ENCODE peak calls at places on chromosomes 3 and 15, in eight cellular contexts. N, Q, U, J, S, E, X and L are unnamed samples.

GRCh38 chr3:126758019-126758418 is 54.0 kb downstream of the CHCHD6 start:
- DNase-seq in N (no peak), Q (no peak), U (no peak), J (no peak), S (no peak), E (no peak), X (no peak), L (no peak)

GRCh38 chr3:153291052-153291689 is 129.1 kb downstream of the RAP2B start:
- DNase-seq in N (no peak), Q (no peak), U (no peak), J (peak), S (no peak), E (no peak), X (no peak), L (peak)

GRCh38 chr3:186782542-186783069 is 771 bp upstream of the EIF4A2 start:
- DNase-seq in N (no peak), Q (no peak), U (no peak), J (no peak), S (no peak), E (no peak), X (no peak), L (no peak)

GRCh38 chr3:59908700-59909099 is 858.9 kb upstream of the CFAP20DC start:
- DNase-seq in N (no peak), Q (no peak), U (no peak), J (no peak), S (no peak), E (no peak), X (no peak), L (no peak)

GRCh38 chr3:39178553-39178952 is 13.8 kb downstream of the XIRP1 start:
- DNase-seq in N (no peak), Q (no peak), U (no peak), J (no peak), S (no peak), E (no peak), X (no peak), L (no peak)

GRCh38 chr3:178513539-178514410 is 22.5 kb upstream of the KCNMB2 start:
- DNase-seq in N (no peak), Q (no peak), U (no peak), J (no peak), S (no peak), E (no peak), X (no peak), L (peak)

GRCh38 chr3:160941885-160942494 is 163.2 kb downstream of the B3GALNT1 start:
- DNase-seq in N (no peak), Q (peak), U (peak), J (peak), S (peak), E (peak), X (peak), L (peak)

GRCh38 chr3:71104090-71104489 is 479.4 kb downstream of the FOXP1 start:
- DNase-seq in N (no peak), Q (no peak), U (peak), J (no peak), S (no peak), E (no peak), X (no peak), L (no peak)

GRCh38 chr15:39403674-39404117 is 177.2 kb upstream of the THBS1 start:
- DNase-seq in N (no peak), Q (no peak), U (peak), J (no peak), S (no peak), E (no peak), X (no peak), L (no peak)

GRCh38 chr3:181276358-181276896 is 286.9 kb upstream of the DNAJC19 start:
- DNase-seq in N (no peak), Q (no peak), U (no peak), J (no peak), S (no peak), E (no peak), X (no peak), L (no peak)

GRCh38 chr15:67915374-67916050 is 75.7 kb upstream of the RNU6-1 start:
- DNase-seq in N (peak), Q (peak), U (no peak), J (peak), S (peak), E (peak), X (peak), L (no peak)

GRCh38 chr3:194475138-194475932 is 11.5 kb downstream of the ATP13A3 start:
- DNase-seq in N (no peak), Q (no peak), U (no peak), J (no peak), S (no peak), E (no peak), X (no peak), L (no peak)

GRCh38 chr3:52777127-52777958 is at the start of gene ITIH1:
- DNase-seq in N (no peak), Q (no peak), U (no peak), J (peak), S (peak), E (no peak), X (no peak), L (no peak)

GRCh38 chr3:40247714-40248113 is 61.8 kb upstream of the EIF1B start:
- DNase-seq in N (no peak), Q (no peak), U (no peak), J (peak), S (no peak), E (no peak), X (no peak), L (no peak)

GRCh38 chr15:80404057-80404718 is at the start of gene ARNT2:
- DNase-seq in N (peak), Q (peak), U (no peak), J (peak), S (no peak), E (peak), X (no peak), L (no peak)

GRCh38 chr3:126257174-126257573 is 76.8 kb upstream of the ALDH1L1 start:
- DNase-seq in N (no peak), Q (no peak), U (no peak), J (no peak), S (no peak), E (no peak), X (no peak), L (no peak)

GRCh38 chr15:31392761-31393401 is 66.2 kb downstream of the KLF13 start:
- DNase-seq in N (peak), Q (peak), U (no peak), J (peak), S (peak), E (peak), X (peak), L (no peak)

GRCh38 chr3:126487151-126487771 is 11.6 kb upstream of the ZXDC start:
- DNase-seq in N (no peak), Q (no peak), U (no peak), J (peak), S (no peak), E (peak), X (no peak), L (no peak)

GRCh38 chr3:65604863-65605526 is 433.7 kb downstream of the MAGI1 start:
- DNase-seq in N (no peak), Q (no peak), U (no peak), J (no peak), S (no peak), E (no peak), X (no peak), L (no peak)

GRCh38 chr3:9647450-9647849 is 1.9 kb upstream of the MTMR14 start:
- DNase-seq in N (no peak), Q (no peak), U (no peak), J (no peak), S (no peak), E (no peak), X (no peak), L (no peak)

GRCh38 chr15:33581032-33581431 is 270.3 kb downstream of the RYR3 start:
- DNase-seq in N (no peak), Q (no peak), U (no peak), J (no peak), S (no peak), E (peak), X (no peak), L (no peak)

GRCh38 chr3:25293736-25294135 is 134.3 kb upstream of the RARB start:
- DNase-seq in N (no peak), Q (no peak), U (no peak), J (no peak), S (no peak), E (no peak), X (no peak), L (no peak)

GRCh38 chr15:88630141-88630721 is 8.6 kb upstream of the ISG20 start:
- DNase-seq in N (no peak), Q (no peak), U (no peak), J (peak), S (peak), E (no peak), X (no peak), L (peak)

GRCh38 chr3:143697975-143698374 is 150.3 kb downstream of the SLC9A9 start:
- DNase-seq in N (no peak), Q (no peak), U (no peak), J (no peak), S (no peak), E (no peak), X (no peak), L (no peak)

GRCh38 chr3:98968824-98969223 is 67.3 kb upstream of the DCBLD2 start:
- DNase-seq in N (no peak), Q (no peak), U (no peak), J (no peak), S (no peak), E (no peak), X (no peak), L (no peak)

GRCh38 chr15:99057697-99058420 is 47.0 kb upstream of the SYNM start:
- DNase-seq in N (peak), Q (no peak), U (no peak), J (no peak), S (peak), E (no peak), X (no peak), L (peak)

GRCh38 chr3:73621388-73621787 is 3.4 kb downstream of the PDZRN3 start:
- DNase-seq in N (peak), Q (no peak), U (no peak), J (no peak), S (peak), E (no peak), X (no peak), L (no peak)

GRCh38 chr3:159631226-159631625 is 357.4 kb upstream of the IL12A start:
- DNase-seq in N (no peak), Q (no peak), U (no peak), J (no peak), S (no peak), E (no peak), X (no peak), L (no peak)

GRCh38 chr15:99963976-99964375 is 230.7 kb upstream of the LYSMD4 start:
- DNase-seq in N (no peak), Q (no peak), U (no peak), J (no peak), S (no peak), E (no peak), X (no peak), L (no peak)

GRCh38 chr3:187986514-187986934 is 167.4 kb upstream of the LPP start:
- DNase-seq in N (no peak), Q (no peak), U (peak), J (no peak), S (no peak), E (no peak), X (no peak), L (no peak)

GRCh38 chr3:129118745-129119144 is 2.9 kb downstream of the RAB43 start:
- DNase-seq in N (no peak), Q (no peak), U (no peak), J (no peak), S (no peak), E (no peak), X (no peak), L (no peak)
- H3K4me3 ChIP-seq in N (no peak), Q (no peak), U (peak), J (peak), S (no peak), E (no peak), X (no peak), L (no peak)

DNA sequence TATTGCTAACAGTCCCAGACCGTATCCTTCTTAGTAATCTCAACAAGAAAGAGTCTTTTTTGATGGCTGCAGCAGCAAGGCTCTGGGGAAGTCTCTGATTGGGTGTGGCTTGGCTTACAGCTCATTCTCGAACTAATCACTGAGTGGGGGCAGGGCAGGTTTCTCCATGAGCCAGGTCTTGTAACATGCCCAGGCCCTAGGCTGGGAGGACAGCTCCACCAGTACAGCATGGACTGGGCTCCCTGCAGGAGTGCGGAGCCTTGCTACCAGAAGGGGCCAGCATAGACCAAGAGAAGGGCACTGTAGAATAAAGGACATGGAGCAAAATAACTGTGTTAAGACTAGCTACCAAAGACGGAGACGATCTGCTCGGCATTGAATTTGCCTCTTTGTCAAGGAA is 7.2 kb downstream of the CD276 start:
- DNase-seq in N (peak), Q (no peak), U (no peak), J (peak), S (peak), E (no peak), X (peak), L (no peak)
- TF ChIP-seq CTCF in N (peak), Q (no peak), U (peak), J (peak), S (no peak), E (no peak), X (no peak), L (no peak)

DNA sequence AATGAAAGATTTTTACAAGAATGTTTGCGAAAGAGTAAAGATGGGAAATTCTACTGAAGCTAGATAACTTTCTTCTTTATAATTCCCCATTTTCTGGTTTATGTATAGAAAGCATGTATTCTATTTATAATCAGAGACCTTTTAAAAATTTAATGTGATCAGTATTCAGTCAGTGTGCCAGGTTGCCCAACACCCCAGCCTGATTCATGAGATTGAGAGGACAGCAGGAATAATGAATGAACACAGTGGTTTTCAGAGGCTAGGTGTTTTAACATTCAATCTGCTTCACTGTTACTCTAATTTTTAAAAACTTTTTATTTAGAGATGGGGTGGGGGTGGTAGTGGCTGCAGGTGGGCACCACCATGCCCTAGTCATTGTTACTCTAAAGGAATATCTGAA is 4.7 kb downstream of the WWTR1 start:
- DNase-seq in N (no peak), Q (no peak), U (no peak), J (no peak), S (no peak), E (no peak), X (no peak), L (no peak)
- H3K4me3 ChIP-seq in N (peak), Q (no peak), U (peak), J (peak), S (no peak), E (no peak), X (no peak), L (no peak)

GRCh38 chr3:86175051-86175536 is 815.9 kb downstream of the VGLL3 start:
- DNase-seq in N (no peak), Q (no peak), U (no peak), J (peak), S (no peak), E (no peak), X (no peak), L (no peak)
- TF ChIP-seq CTCF in N (no peak), Q (no peak), U (no peak), J (no peak), S (no peak), E (no peak), X (no peak), L (no peak)

GRCh38 chr15:76347507-76348055 is 11.0 kb downstream of the ISL2 start:
- DNase-seq in N (no peak), Q (no peak), U (no peak), J (no peak), S (no peak), E (no peak), X (no peak), L (no peak)

GRCh38 chr15:76346666-76347506 is 10.3 kb downstream of the ISL2 start:
- DNase-seq in N (no peak), Q (no peak), U (no peak), J (peak), S (peak), E (no peak), X (no peak), L (no peak)

GRCh38 chr15:76345269-76345879 is 8.8 kb downstream of the ISL2 start:
- DNase-seq in N (no peak), Q (no peak), U (no peak), J (peak), S (no peak), E (no peak), X (no peak), L (no peak)

GRCh38 chr15:76343313-76343996 is 6.9 kb downstream of the ISL2 start:
- DNase-seq in N (no peak), Q (no peak), U (no peak), J (no peak), S (no peak), E (no peak), X (no peak), L (no peak)

DNA sequence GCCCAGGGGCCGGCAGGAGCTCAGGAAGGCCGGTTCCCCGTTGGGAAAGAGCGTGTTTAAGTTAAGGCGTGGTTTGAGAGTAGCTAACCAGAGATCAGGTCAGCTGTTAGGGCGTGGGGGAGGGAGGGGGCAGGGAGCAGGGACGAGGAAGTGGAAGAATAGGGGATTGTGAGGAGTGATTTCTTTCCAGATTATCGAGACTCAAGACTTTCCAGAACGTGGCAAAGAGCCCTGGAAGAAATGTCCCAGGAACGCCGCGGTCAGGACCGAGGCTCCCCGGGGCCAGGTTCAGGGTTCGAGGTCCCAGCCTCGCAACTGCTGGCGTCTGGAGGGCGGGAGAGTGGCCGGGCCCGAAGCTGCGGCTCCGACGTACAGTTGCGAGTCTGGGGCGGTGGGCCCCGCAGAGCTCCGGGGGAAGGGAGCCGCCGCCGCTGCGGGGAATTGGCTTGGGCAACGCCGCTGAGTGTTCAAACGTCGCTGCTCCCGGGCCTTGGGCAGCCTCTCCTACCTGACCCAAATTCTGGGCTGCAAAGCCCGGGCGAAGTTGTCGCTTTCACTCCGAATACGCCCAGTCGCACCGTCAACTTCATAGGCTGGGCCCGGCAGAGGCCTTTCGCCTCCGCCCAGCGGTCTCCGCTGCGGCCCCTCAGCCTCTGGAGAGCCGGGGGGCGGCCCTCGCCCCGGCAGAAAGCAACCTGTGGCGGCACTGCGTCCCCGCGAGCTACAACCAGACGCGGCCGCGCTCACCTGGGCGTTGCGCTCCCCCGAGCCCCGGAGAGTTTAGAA is 9.5 kb downstream of the ISL2 start:
- DNase-seq in N (no peak), Q (no peak), U (no peak), J (peak), S (peak), E (no peak), X (no peak), L (peak)
- H3K4me3 ChIP-seq in N (peak), Q (peak), U (peak), J (peak), S (peak), E (peak), X (peak), L (peak)

GRCh38 chr3:46978381-46978780 is 1.1 kb upstream of the NBEAL2 start:
- DNase-seq in N (peak), Q (no peak), U (no peak), J (no peak), S (no peak), E (no peak), X (no peak), L (no peak)

GRCh38 chr3:46976326-46977190 is at the start of gene CCDC12:
- DNase-seq in N (peak), Q (peak), U (peak), J (peak), S (peak), E (peak), X (peak), L (peak)

GRCh38 chr3:46977811-46978195 is 1.3 kb upstream of the CCDC12 start:
- DNase-seq in N (no peak), Q (no peak), U (no peak), J (no peak), S (no peak), E (no peak), X (no peak), L (no peak)

GRCh38 chr3:46979958-46980497 is 562 bp downstream of the NBEAL2 start:
- DNase-seq in N (peak), Q (peak), U (no peak), J (peak), S (no peak), E (no peak), X (no peak), L (no peak)

GRCh38 chr3:46978985-46979944 is at the start of gene NBEAL2:
- DNase-seq in N (peak), Q (peak), U (peak), J (peak), S (peak), E (peak), X (peak), L (peak)
- TF ChIP-seq CTCF in N (peak), Q (no peak), U (no peak), J (no peak), S (no peak), E (no peak), X (peak), L (no peak)